ENCODE peak calls at places on chromosomes 4 and X, in ten cellular contexts. B is Panc1, D is upper lobe of right lung, P is left lung, G is A549, L is dorsolateral prefrontal cortex, V is astrocyte of the spinal cord, J is B cell, Z is PC-3, E is pancreas. M is an unnamed sample.

GRCh38 chrX:2703991-2704369 is 12.9 kb downstream of the CD99 start:
- DNase-seq in B (no peak), D (no peak), P (no peak), G (no peak), L (no peak), V (peak), J (no peak), Z (no peak), E (no peak), M (no peak)

GRCh38 chrX:44245730-44246129 is 97.7 kb downstream of the EFHC2 start:
- DNase-seq in B (no peak), D (no peak), P (no peak), G (no peak), L (no peak), V (no peak), J (no peak), Z (no peak), E (no peak), M (no peak)

GRCh38 chrX:137823257-137823656 is 257.3 kb downstream of the ZIC3 start:
- DNase-seq in B (no peak), D (no peak), P (no peak), G (no peak), L (no peak), V (no peak), J (no peak), Z (no peak), E (no peak), M (no peak)

GRCh38 chr4:79331126-79331876 is 5.4 kb upstream of the NAA11 start:
- DNase-seq in B (no peak), D (no peak), P (no peak), G (peak), L (no peak), V (peak), J (no peak), Z (peak), E (no peak), M (no peak)

GRCh38 chrX:20361890-20362262 is 95.2 kb upstream of the RPS6KA3 start:
- DNase-seq in B (no peak), D (no peak), P (no peak), G (peak), L (no peak), V (peak), J (no peak), Z (peak), E (no peak), M (no peak)

GRCh38 chr4:77958897-77959296 is 96.3 kb downstream of the MRPL1 start:
- DNase-seq in B (no peak), D (no peak), P (no peak), G (no peak), L (no peak), V (no peak), J (no peak), Z (no peak), E (no peak), M (no peak)

GRCh38 chrX:126770179-126770578 is 49.4 kb upstream of the PRR32 start:
- DNase-seq in B (peak), D (no peak), P (no peak), G (peak), L (no peak), V (no peak), J (no peak), Z (peak), E (no peak), M (peak)

GRCh38 chr4:132991111-132991510 is 158.0 kb upstream of the PCDH10 start:
- DNase-seq in B (no peak), D (no peak), P (no peak), G (no peak), L (no peak), V (no peak), J (no peak), Z (no peak), E (no peak), M (no peak)

GRCh38 chrX:110022555-110023448 is 19.9 kb downstream of the TMEM164 start:
- DNase-seq in B (no peak), D (no peak), P (no peak), G (no peak), L (no peak), V (no peak), J (no peak), Z (no peak), E (no peak), M (no peak)

GRCh38 chr4:8594097-8595038 is 1.8 kb downstream of the CPZ start:
- DNase-seq in B (peak), D (no peak), P (peak), G (peak), L (peak), V (peak), J (no peak), Z (peak), E (no peak), M (peak)

GRCh38 chr4:113446019-113446418 is 315.5 kb downstream of the CAMK2D start:
- DNase-seq in B (no peak), D (no peak), P (no peak), G (peak), L (no peak), V (peak), J (no peak), Z (peak), E (no peak), M (no peak)

GRCh38 chr4:81502561-81502960 is 30.9 kb upstream of the RASGEF1B start:
- DNase-seq in B (no peak), D (no peak), P (no peak), G (no peak), L (no peak), V (no peak), J (peak), Z (no peak), E (no peak), M (no peak)

GRCh38 chrX:22118161-22118830 is 86.2 kb downstream of the PHEX start:
- DNase-seq in B (no peak), D (no peak), P (no peak), G (no peak), L (no peak), V (no peak), J (no peak), Z (peak), E (no peak), M (no peak)

GRCh38 chr4:189436207-189436606 is 504.5 kb upstream of the FRG1 start:
- DNase-seq in B (no peak), D (no peak), P (no peak), G (peak), L (no peak), V (no peak), J (no peak), Z (peak), E (no peak), M (no peak)
- TF ChIP-seq CTCF in B (peak), D (no peak), P (no peak), G (peak), L (no peak), V (no peak), J (no peak), Z (no peak), E (no peak), M (peak)

DNA sequence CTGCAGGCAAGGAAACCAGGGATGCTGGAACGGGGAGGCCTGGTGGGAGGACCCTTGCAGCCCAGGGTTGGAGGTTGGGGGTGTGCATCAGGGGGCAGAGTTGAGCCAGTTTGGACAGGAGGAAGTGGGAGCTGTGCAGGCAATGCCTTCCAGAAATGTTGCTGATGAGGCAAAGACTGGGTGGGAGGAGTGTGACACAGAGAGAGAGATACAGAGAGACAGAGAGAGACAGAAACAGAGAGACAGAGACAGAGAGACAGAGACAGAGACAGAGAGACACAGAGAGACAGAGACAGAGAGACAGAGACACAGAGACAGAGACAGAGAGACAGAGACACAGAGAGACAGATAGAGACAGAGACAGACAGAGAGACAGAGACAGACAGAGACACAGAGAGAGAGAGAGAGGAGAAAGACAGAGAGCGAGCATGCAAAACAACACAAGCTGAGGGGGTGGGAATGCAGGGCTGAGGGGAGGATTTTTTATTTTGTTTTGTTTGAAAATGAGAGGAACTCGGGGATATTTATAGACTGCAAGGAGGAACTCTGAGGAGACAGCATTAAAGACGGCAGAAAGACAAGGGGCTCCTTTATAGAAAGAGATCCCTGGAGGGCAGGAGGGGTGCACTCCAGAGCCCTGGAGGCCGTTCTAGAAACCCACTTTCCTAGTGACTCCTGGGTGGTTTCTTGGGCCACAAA is 1.9 kb upstream of the HAUS3 start:
- DNase-seq in B (no peak), D (peak), P (peak), G (peak), L (peak), V (peak), J (peak), Z (no peak), E (peak), M (peak)
- TF ChIP-seq CTCF in B (no peak), D (peak), P (no peak), G (no peak), L (peak), V (peak), J (peak), Z (peak), E (no peak), M (peak)

GRCh38 chr4:52795533-52795932 is 44.3 kb upstream of the ERVMER34-1 start:
- DNase-seq in B (no peak), D (no peak), P (no peak), G (no peak), L (no peak), V (no peak), J (no peak), Z (no peak), E (no peak), M (no peak)

GRCh38 chr4:52789774-52790173 is 38.5 kb upstream of the ERVMER34-1 start:
- DNase-seq in B (no peak), D (no peak), P (no peak), G (no peak), L (no peak), V (no peak), J (no peak), Z (no peak), E (no peak), M (no peak)

GRCh38 chr4:52788806-52789205 is 37.6 kb upstream of the ERVMER34-1 start:
- DNase-seq in B (no peak), D (no peak), P (no peak), G (no peak), L (no peak), V (no peak), J (no peak), Z (no peak), E (no peak), M (no peak)

GRCh38 chr4:52791936-52792335 is 40.7 kb upstream of the ERVMER34-1 start:
- DNase-seq in B (no peak), D (no peak), P (no peak), G (no peak), L (no peak), V (no peak), J (no peak), Z (no peak), E (no peak), M (no peak)
- TF ChIP-seq CTCF in B (no peak), D (no peak), P (no peak), G (no peak), L (no peak), V (no peak), J (no peak), Z (no peak), E (no peak), M (no peak)

GRCh38 chr4:104015680-104016079 is 295.9 kb upstream of the TACR3 start:
- DNase-seq in B (no peak), D (no peak), P (no peak), G (peak), L (no peak), V (peak), J (no peak), Z (peak), E (no peak), M (no peak)
- TF ChIP-seq CTCF in B (peak), D (no peak), P (no peak), G (peak), L (peak), V (peak), J (no peak), Z (peak), E (no peak), M (peak)

DNA sequence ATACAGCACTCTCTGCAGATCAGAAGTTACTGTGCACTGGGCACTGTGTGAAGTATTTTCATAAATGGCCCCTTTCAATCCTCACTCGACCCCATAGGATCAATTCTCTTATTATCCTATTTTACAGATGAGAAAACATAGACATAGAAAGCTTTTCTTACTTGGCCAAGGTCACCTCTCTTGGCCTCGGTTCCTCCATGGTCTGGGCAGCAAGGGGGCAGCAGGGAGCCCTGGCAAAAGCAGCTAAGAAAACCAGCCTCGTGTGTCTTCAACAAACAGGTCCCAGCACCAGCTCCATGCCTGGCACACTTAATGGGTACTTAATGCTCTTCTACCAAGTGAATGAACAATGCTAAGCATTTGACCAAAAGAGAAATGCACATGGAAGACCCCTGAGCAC is 34.4 kb downstream of the BST1 start:
- DNase-seq in B (no peak), D (no peak), P (peak), G (no peak), L (no peak), V (no peak), J (no peak), Z (no peak), E (no peak), M (no peak)
- TF ChIP-seq CTCF in B (no peak), D (no peak), P (no peak), G (no peak), L (no peak), V (peak), J (no peak), Z (no peak), E (no peak), M (no peak)